ENCODE peak calls at places on chromosomes 2 and 18, in five cellular contexts. O, K, S, Z and L are unnamed samples.

GRCh38 chr2:47297767-47298401 is 105.1 kb upstream of the MSH2 start:
- DNase-seq in O (no peak), K (no peak), S (no peak), Z (no peak), L (peak)

GRCh38 chr2:96135621-96136020 is 2.7 kb downstream of the ASTL start:
- DNase-seq in O (no peak), K (no peak), S (no peak), Z (no peak), L (no peak)

GRCh38 chr2:164145093-164145987 is 409.5 kb upstream of the FIGN start:
- DNase-seq in O (peak), K (no peak), S (peak), Z (no peak), L (no peak)

GRCh38 chr18:41642756-41643155 is 312.3 kb upstream of the PIK3C3 start:
- DNase-seq in O (no peak), K (no peak), S (no peak), Z (no peak), L (peak)

GRCh38 chr2:95058989-95059601 is 33.6 kb downstream of the MAL start:
- DNase-seq in O (no peak), K (peak), S (no peak), Z (peak), L (no peak)

GRCh38 chr18:28175930-28176673 is 828 bp downstream of the CDH2 start:
- DNase-seq in O (no peak), K (no peak), S (peak), Z (no peak), L (peak)

GRCh38 chr2:239953418-239954061 is 71.6 kb downstream of the NDUFA10 start:
- DNase-seq in O (peak), K (no peak), S (peak), Z (peak), L (peak)

GRCh38 chr2:179422037-179422643 is 157.5 kb upstream of the SESTD1 start:
- DNase-seq in O (peak), K (peak), S (peak), Z (no peak), L (peak)

GRCh38 chr2:162069200-162069910 is 4.7 kb downstream of the DPP4 start:
- DNase-seq in O (no peak), K (no peak), S (no peak), Z (no peak), L (no peak)

GRCh38 chr2:223642496-223642895 is 40.3 kb upstream of the SCG2 start:
- DNase-seq in O (no peak), K (no peak), S (no peak), Z (no peak), L (peak)

GRCh38 chr2:85394256-85394655 is 15.9 kb downstream of the CAPG start:
- DNase-seq in O (no peak), K (no peak), S (no peak), Z (peak), L (no peak)

GRCh38 chr2:174332607-174333001 is 2.1 kb upstream of the SP9 start:
- DNase-seq in O (no peak), K (no peak), S (no peak), Z (no peak), L (no peak)

GRCh38 chr2:188969236-188970032 is 4.7 kb upstream of the COL3A1 start:
- DNase-seq in O (peak), K (no peak), S (no peak), Z (no peak), L (no peak)

GRCh38 chr2:223585691-223586090 is 16.5 kb downstream of the SCG2 start:
- DNase-seq in O (peak), K (no peak), S (peak), Z (no peak), L (peak)

GRCh38 chr2:153163055-153163454 is 315.5 kb downstream of the RPRM start:
- DNase-seq in O (no peak), K (peak), S (peak), Z (no peak), L (peak)

GRCh38 chr18:13725566-13726227 is 661 bp downstream of the FAM210A start:
- DNase-seq in O (no peak), K (no peak), S (no peak), Z (no peak), L (peak)

GRCh38 chr18:23484783-23485182 is 18.5 kb upstream of the RMC1 start:
- DNase-seq in O (no peak), K (no peak), S (no peak), Z (no peak), L (no peak)

GRCh38 chr2:191839918-191840804 is 6.7 kb downstream of the CAVIN2 start:
- DNase-seq in O (no peak), K (no peak), S (no peak), Z (no peak), L (no peak)

GRCh38 chr2:38709515-38710194 is 41.5 kb downstream of the SRSF7 start:
- DNase-seq in O (no peak), K (no peak), S (no peak), Z (no peak), L (no peak)

DNA sequence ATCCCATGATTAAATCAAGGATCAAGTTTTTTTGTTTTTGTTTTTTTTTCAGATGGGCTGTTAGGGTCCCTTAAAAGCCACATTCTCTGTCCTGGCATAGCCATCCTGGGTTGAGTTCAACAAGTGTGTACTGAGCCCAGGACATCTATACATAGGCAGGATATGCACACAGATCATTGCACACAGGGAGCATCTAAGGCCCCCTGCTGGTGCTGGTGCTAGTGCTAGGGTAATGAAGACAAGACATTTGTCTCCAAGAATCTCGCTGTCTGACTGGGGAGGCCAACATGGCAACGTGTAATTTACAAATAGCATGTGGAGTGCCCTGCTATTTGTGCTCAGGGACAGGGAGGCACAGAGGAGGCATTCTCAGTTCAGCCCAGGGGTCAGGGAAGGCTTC is 124.5 kb downstream of the VAPA start:
- DNase-seq in O (no peak), K (no peak), S (no peak), Z (no peak), L (no peak)
- TF ChIP-seq CTCF in O (peak), K (no peak), S (no peak), Z (no peak), L (no peak)

DNA sequence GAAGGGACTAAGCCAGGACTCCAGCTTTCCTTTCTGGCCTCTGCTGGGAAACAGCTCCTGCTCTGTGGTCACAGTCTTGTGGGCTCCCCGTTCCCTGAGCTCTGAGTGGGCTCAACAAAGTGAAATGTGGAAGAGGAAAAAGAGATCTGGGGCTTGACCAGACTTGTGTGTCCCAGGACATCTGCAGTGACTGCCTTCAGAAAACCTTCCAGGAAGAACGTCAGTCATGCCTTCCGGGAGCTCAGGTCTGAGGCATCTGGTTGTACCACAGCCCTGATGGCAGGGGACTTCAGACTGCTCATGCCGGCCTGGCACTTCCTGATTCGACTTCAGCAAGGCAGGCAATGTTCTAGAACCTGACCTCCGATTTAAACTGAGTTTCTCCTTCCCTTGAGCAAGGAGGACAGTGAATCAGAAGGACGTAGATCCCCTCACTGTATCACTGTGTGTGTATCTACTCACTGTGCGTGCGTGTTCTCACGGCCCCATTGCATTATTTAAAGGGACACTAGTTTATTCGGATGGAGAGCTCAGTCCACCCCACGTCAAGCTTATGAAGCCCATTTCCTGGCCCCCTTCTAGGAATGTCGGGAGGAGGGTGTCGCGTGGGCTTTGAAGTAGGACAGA is 556 bp upstream of the FBLN7 start:
- DNase-seq in O (no peak), K (no peak), S (no peak), Z (no peak), L (peak)
- H3K4me3 ChIP-seq in O (peak), K (peak), S (peak), Z (peak), L (peak)

GRCh38 chr2:219748673-219749570 is 121.5 kb downstream of the SLC4A3 start:
- DNase-seq in O (no peak), K (no peak), S (no peak), Z (no peak), L (no peak)
- TF ChIP-seq CTCF in O (no peak), K (no peak), S (no peak), Z (no peak), L (no peak)

GRCh38 chr18:48791636-48792105 is 159.1 kb downstream of the SMAD7 start:
- DNase-seq in O (no peak), K (no peak), S (no peak), Z (peak), L (peak)
- H3K4me3 ChIP-seq in O (no peak), K (no peak), S (no peak), Z (no peak), L (no peak)

DNA sequence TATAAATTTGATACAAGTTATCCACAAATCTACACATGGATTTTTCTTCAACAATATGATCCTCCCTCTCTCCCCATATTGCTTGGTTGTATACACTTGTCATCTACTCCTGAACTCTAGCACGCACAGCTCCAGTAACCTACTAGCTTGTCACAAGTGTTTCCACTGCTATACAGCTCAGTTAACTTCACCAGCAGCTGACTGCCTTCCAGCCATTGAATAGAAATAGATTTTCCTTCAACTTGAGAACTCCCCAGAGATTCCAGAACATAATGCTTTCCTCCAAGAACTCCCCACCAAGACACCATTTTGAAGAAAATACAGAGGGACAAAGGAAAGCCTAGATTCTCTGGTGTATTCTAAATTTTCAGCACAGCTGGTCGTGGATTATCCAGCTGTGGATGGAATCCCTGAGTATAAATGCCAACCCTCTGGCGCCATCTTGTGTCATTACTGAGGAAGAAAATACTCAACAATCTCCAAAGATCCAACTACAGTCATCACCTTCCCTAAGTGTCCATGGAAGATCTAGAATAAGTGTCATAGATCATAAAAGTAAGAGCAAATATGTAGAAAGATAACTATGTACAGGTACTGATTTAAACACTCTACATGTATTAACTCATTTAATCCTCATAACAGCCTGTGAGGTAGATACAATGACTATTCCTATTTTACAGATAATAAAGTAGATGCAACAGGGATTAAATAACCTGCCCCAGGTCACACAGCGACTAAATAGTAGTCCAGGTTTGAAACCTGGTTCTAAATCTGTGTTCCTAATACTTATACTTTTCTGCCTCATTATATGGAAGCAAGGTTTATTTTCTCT is 156.7 kb downstream of the ARHGAP28 start:
- DNase-seq in O (peak), K (peak), S (peak), Z (no peak), L (peak)
- TF ChIP-seq CTCF in O (peak), K (peak), S (peak), Z (peak), L (peak)

DNA sequence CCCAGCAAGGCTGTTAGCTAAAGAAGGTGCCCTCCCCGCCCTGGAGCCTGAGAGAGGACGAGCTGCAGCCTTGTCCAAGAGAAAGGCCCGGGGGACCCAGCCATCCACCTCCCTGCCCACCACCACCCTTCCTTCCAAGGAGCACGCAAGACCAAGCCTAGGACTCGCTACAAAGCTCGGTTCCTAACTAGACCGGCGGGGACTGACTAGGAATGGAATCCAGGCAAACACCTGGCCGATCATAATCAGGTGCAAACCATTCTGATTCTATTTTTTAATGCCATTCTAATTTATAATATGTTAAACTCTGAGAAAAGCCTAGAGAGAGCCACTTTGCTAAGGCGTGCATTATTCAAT is 19.7 kb upstream of the TUBB6 start:
- DNase-seq in O (no peak), K (no peak), S (no peak), Z (peak), L (no peak)
- H3K4me3 ChIP-seq in O (peak), K (peak), S (peak), Z (no peak), L (peak)

DNA sequence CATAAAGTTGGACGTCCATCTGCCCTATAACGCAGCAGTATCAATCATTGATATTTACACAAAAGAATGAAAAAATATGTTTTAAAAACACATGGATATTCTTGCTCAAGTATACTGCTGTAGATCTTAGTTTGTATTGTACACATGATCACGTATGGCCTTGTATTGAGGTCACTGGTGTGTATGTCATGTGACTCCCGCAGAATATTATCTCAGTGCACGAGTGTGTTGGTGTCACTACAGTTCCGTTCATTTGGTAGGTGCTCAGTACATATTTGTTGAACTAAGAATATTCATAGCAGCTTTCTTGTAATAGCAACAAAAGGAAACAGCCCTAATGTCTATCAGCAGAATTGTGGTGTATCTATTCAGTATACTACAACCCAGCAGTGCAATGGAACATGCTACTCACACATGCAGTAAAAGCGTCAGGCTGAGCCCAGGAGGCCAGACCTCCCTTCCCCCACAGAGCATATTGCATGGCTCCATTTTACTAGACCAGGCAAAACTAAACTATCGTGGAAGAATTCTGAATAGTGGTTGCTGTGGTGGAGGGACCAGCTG is 28.7 kb downstream of the ZNF407 start:
- DNase-seq in O (no peak), K (no peak), S (no peak), Z (no peak), L (no peak)
- TF ChIP-seq CTCF in O (no peak), K (no peak), S (no peak), Z (no peak), L (no peak)

GRCh38 chr2:127640082-127641072 is 5.6 kb upstream of the GPR17 start:
- DNase-seq in O (no peak), K (no peak), S (no peak), Z (peak), L (no peak)

GRCh38 chr2:127637236-127637630 is 8.7 kb upstream of the GPR17 start:
- DNase-seq in O (no peak), K (no peak), S (no peak), Z (peak), L (no peak)

GRCh38 chr2:127638361-127639110 is 7.4 kb upstream of the GPR17 start:
- DNase-seq in O (no peak), K (no peak), S (peak), Z (peak), L (peak)

GRCh38 chr2:127637725-127638252 is 8.2 kb upstream of the GPR17 start:
- DNase-seq in O (peak), K (no peak), S (peak), Z (peak), L (peak)

GRCh38 chr2:127639111-127639474 is 6.9 kb upstream of the GPR17 start:
- DNase-seq in O (no peak), K (no peak), S (no peak), Z (no peak), L (no peak)
- H3K4me3 ChIP-seq in O (no peak), K (no peak), S (no peak), Z (no peak), L (no peak)

DNA sequence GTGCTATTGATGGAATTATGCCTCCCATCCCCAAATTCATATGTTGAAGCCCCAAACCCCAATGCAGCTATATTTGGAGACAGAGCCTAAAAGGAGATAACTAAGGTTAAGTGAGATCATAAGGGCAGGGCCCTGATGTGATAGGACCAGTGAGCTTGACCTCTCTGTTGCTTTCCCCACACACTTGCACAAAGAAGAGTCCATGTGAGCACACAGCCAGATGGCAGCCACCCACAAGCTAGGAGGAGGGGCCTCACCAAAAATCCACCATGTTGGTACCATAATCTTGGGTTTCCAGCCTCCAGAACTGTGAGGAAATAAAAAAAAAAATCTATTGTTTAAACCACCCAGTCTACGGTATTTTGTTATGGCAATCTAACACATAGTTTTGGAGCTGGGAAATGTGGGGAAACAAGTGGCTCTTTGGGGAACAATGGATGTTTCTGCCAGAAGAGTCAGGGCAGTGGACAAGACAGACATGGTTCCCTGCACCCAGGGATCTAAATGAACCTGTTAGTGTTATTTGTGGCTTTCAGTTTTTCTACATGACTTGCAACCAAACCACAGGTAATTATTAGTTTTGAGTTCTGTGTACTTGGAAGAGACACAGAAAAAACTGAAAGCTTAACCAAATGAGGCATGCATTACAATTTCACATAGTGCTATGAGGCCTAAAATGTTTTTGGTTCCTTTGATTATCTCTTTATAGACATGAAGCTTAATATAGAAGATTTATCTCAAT is 259.1 kb downstream of the LTBP1 start:
- DNase-seq in O (no peak), K (no peak), S (no peak), Z (no peak), L (no peak)
- TF ChIP-seq CTCF in O (no peak), K (no peak), S (no peak), Z (no peak), L (no peak)

DNA sequence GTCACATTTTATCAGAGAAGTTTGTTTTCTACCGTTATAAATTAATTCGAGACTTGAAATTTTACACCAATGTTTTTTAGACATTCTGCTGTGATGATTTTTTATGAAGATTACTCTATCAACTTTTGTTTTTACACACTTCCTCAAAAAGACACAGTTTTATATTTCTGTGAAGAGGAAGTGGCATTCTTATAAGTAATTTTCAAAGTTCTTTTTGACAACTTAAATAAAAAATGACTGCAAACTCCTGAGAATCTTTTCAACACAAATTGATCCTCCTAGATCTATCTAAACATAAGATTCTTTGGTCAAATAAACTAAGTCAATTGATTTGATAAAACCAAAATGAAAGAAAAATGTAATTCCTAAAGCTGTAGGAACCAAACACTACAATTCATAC is 13.7 kb downstream of the ANKRD44 start:
- DNase-seq in O (no peak), K (no peak), S (no peak), Z (no peak), L (no peak)
- H3K4me3 ChIP-seq in O (no peak), K (no peak), S (no peak), Z (no peak), L (no peak)